ENCODE peak calls at places on chromosomes 16 and 17, in five cellular contexts. K is Calu3, E is choroid plexus epithelial cell, V is Panc1, S is HFF-Myc. O is an unnamed sample.

GRCh38 chr17:30361766-30362279 is 16.9 kb upstream of the CPD start:
- DNase-seq in K (no peak), E (no peak), S (no peak), V (no peak), O (no peak)

GRCh38 chr16:78932395-78932794 is 668.1 kb downstream of the MAF start:
- DNase-seq in S (no peak), E (no peak), V (no peak), K (no peak), O (no peak)

GRCh38 chr16:68764866-68765265 is 27.8 kb downstream of the CDH1 start:
- DNase-seq in V (no peak), S (no peak), E (peak), K (no peak), O (no peak)

GRCh38 chr16:57809843-57810196 is 7.5 kb upstream of the KIFC3 start:
- DNase-seq in E (no peak), V (no peak), K (no peak), S (no peak), O (no peak)

GRCh38 chr17:17364338-17364667 is 61.1 kb downstream of the NT5M start:
- DNase-seq in V (no peak), S (no peak), K (no peak), E (no peak), O (no peak)

GRCh38 chr16:64150193-64150592 is 971.7 kb downstream of the CDH11 start:
- DNase-seq in S (no peak), V (no peak), E (peak), K (no peak), O (no peak)

GRCh38 chr17:74372426-74372825 is 5.1 kb downstream of the GPR142 start:
- DNase-seq in S (no peak), E (no peak), V (no peak), K (no peak), O (no peak)

GRCh38 chr17:45110676-45111611 is 21.4 kb downstream of the PLCD3 start:
- DNase-seq in V (no peak), S (no peak), K (no peak), E (peak), O (no peak)

GRCh38 chr17:27038676-27039075 is 255.2 kb upstream of the WSB1 start:
- DNase-seq in V (no peak), K (no peak), S (no peak), E (no peak), O (no peak)

GRCh38 chr16:55487048-55487803 is 8.2 kb downstream of the MMP2 start:
- DNase-seq in K (no peak), E (peak), V (no peak), S (peak), O (no peak)

GRCh38 chr16:51268237-51268636 is 117.2 kb upstream of the SALL1 start:
- DNase-seq in E (no peak), K (no peak), V (no peak), S (no peak), O (no peak)

GRCh38 chr17:20256144-20256543 is 211.2 kb downstream of the LGALS9B start:
- DNase-seq in S (no peak), V (no peak), K (no peak), E (no peak), O (no peak)

GRCh38 chr16:6524501-6524900 is 808.1 kb upstream of the RBFOX1 start:
- DNase-seq in S (no peak), K (no peak), E (no peak), V (no peak), O (no peak)

GRCh38 chr17:37107406-37108083 is 158.8 kb downstream of the AATF start:
- DNase-seq in V (no peak), E (no peak), K (no peak), S (no peak), O (no peak)

GRCh38 chr17:68591583-68591982 is 9.6 kb downstream of the FAM20A start:
- DNase-seq in K (no peak), S (no peak), V (no peak), E (peak), O (peak)

DNA sequence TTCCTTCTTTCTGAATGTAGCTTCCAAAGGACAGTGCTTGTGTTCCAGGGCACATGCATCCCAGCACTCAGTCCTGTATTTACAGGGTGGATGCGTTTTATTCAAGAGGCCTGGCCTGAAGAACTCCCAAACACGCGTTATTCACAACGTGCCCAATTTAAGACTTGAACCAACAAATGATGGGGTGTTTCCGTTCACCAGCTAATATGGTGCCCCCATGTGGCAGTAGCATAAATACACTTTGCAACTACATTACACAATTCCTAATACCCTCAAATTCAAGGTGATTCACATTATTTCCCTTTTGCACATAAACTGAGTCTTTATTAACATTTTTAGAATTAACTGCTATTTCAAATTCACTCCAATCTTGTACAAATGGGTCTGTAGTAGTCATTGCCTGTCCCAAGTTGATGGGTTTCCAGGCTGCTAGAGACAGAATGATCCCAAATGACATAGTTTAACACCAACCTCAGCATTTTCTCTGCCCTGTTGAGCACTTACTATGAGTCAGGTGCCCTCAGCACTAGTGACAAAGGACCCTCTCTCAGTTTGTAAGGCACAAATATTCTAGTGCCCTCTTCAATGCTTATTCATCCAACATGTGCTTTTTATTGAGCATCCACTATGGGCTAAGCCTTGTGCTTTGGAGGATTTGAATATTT is 26.9 kb downstream of the HSD17B2 start:
- DNase-seq in K (peak), S (no peak), V (no peak), E (peak), O (no peak)
- TF ChIP-seq CTCF in K (peak), S (peak), V (peak), E (peak), O (peak)

GRCh38 chr17:5531019-5531418 is 44.7 kb downstream of the MIS12 start:
- DNase-seq in K (no peak), S (no peak), E (no peak), V (no peak), O (no peak)

GRCh38 chr17:5523249-5523648 is 36.9 kb downstream of the MIS12 start:
- DNase-seq in E (no peak), V (no peak), K (no peak), S (no peak), O (no peak)

GRCh38 chr17:5526821-5527598 is 40.6 kb downstream of the MIS12 start:
- DNase-seq in E (peak), V (peak), S (peak), K (peak), O (no peak)

GRCh38 chr17:5530265-5530782 is 44.0 kb downstream of the MIS12 start:
- DNase-seq in V (no peak), E (no peak), K (no peak), S (no peak), O (no peak)

DNA sequence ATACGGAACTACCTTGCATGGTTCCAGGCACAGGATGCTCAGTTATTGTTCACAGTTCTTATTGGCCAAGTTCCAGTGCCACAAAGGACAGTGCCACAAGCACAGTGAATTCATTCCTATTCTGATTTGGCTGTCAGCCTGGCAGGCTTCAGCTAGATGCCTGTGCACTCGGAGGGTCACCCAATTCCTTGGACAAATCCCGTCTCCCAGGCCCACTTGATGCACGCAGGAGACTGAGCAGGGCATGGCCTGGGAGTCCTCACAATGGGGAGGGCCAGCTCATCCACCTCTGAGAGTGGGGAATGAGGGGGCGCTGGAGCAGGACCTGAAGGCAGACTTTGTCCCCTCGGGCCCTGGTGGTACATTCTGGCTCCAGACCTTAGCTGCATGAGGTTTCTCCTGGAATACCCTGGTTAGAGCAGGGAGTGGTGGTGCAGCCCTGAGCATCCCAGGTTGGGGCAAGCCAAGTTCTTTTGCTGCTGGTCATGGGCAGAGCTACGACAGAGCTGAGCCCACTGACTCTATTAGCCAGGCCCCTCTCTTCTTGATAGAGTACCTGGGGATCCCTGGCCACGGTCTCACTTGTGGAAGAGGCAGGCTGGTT is 41.4 kb downstream of the MIS12 start:
- DNase-seq in E (no peak), V (no peak), S (no peak), K (no peak), O (no peak)
- TF ChIP-seq CTCF in E (no peak), V (no peak), S (no peak), K (no peak), O (no peak)

GRCh38 chr17:4332296-4332970 is 34.0 kb downstream of the UBE2G1 start:
- DNase-seq in E (no peak), K (no peak), S (no peak), V (no peak), O (no peak)

GRCh38 chr17:4331614-4332013 is 34.9 kb downstream of the UBE2G1 start:
- DNase-seq in E (no peak), V (no peak), S (no peak), K (no peak), O (no peak)

GRCh38 chr17:4333041-4333440 is 33.4 kb downstream of the UBE2G1 start:
- DNase-seq in K (no peak), E (no peak), V (no peak), S (no peak), O (no peak)

GRCh38 chr17:4327638-4328037 is 38.8 kb downstream of the UBE2G1 start:
- DNase-seq in K (no peak), S (peak), E (no peak), V (peak), O (no peak)

DNA sequence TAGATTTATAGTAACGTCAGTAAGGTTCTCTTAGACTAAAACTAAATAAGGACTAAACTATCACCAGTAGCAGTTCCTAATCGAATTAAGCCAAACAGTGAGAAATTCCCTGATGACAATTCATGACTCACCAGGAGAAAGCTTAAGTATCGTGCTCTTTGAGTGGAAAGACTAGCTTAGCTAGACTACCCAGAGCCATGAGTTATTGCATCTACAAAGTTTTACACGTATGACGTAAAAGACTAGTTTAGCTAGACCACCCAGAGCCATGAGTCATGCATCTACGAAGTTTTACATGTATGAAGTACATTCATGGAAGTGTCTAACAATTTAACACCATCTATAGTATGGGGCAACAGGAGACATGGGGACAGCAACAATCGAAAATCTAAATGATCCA is 36.6 kb downstream of the UBE2G1 start:
- DNase-seq in E (peak), S (peak), V (peak), K (peak), O (no peak)
- TF ChIP-seq CTCF in E (no peak), S (no peak), V (no peak), K (no peak), O (no peak)

DNA sequence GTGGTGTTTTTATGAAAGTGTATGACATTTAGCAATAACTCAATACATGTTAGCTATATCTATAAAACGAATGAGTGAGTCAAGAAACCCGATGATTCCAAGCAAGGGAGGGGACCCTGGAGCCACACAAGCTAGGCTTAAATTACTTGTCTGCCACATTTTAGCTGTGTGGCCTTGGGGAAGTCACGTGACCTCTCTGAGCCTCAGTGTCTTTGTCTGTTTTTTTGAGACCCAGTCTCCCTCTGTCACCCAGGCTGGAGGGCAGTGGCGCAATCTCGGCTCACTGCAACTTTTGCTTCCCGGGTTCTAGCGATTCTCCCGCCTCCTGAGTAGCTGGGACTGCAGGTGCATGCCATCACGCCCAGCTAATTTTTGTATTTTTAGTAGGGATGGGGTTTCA is 20.1 kb upstream of the GCSH start:
- DNase-seq in V (no peak), E (no peak), S (no peak), K (no peak), O (no peak)
- TF ChIP-seq CTCF in V (no peak), E (no peak), S (no peak), K (no peak), O (no peak)

DNA sequence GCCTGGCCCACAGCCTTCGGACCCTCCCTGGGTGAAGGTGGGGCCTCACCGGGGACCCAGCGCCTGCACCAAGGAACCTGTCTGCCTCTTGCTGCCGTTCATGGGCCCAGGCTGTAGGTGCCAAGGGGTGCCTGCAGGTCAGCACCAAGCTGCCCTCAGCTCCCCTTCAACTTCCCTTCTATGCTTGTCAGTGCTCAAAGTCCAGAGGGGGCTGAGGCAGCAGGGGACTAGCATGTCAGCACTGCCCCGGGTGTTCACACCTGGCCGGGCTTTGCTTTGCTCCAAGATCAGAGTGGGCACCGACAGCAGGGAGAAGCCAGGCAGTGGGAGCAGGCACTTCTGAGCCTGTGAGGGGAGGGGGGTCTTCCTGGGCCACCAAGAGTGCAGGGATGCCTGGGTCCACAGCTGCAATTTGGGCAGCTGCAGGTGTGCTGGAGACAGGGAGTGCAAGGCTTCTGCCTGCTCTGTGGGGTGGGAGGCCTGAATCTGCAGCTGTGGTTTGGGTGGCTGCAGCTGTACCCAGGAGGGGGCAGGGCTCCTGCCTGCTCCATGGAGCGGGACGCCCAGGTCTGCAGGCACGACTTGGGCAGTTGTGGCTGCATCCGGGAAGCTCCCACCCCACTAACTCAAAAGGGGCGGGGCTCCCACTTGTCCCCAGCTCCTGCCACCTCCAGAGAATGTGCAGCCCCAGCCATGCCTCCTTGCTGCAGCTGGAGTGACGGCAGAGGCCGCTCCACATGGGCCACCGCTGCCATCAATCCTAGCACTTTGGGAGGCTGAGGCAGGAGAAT is 27.6 kb upstream of the PRM1 start:
- DNase-seq in K (no peak), E (no peak), V (no peak), S (no peak), O (no peak)
- TF ChIP-seq CTCF in K (no peak), E (no peak), V (no peak), S (no peak), O (no peak)

DNA sequence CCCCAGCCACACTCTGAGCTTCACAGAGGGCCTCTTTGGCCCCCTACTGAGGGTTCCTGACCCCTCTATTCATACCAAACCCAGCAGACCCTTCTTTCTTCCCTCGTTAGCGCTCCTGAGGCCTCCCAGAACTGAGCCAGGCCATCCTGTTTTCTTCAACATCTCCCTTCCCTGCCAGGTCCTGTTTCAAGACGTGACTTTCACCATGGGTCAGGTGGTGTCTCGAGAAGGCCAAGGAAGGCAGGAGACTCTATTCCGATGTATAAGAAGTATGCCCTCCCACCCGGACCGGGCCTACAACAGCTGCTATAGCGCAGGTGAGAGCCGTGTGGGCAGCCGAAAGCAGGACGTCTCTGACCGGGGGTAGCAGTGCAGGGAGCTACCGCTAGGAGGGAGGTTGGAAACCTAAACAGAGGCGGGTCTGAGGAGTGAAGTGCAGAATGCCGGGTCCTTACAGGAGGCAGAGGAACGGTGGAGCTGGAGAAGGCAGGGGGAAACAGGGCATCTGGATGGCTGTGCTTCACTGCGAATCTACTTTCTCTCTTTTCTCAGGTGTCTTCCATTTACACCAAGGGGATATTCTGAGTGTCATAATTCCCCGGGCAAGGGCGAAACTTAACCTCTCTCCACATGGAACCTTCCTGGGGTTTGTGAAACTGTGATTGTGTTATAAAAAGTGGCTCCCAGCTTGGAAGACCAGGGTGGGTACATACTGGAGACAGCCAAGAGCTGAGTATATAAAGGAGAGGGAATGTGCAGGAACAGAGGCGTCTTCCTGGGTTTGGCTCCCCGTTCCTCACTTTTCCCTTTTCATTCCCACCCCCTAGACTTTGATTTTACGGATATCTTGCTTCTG is 1.3 kb upstream of the SENP3 start:
- DNase-seq in S (no peak), V (no peak), E (peak), K (peak), O (no peak)
- TF ChIP-seq CTCF in S (peak), V (no peak), E (peak), K (peak), O (no peak)

DNA sequence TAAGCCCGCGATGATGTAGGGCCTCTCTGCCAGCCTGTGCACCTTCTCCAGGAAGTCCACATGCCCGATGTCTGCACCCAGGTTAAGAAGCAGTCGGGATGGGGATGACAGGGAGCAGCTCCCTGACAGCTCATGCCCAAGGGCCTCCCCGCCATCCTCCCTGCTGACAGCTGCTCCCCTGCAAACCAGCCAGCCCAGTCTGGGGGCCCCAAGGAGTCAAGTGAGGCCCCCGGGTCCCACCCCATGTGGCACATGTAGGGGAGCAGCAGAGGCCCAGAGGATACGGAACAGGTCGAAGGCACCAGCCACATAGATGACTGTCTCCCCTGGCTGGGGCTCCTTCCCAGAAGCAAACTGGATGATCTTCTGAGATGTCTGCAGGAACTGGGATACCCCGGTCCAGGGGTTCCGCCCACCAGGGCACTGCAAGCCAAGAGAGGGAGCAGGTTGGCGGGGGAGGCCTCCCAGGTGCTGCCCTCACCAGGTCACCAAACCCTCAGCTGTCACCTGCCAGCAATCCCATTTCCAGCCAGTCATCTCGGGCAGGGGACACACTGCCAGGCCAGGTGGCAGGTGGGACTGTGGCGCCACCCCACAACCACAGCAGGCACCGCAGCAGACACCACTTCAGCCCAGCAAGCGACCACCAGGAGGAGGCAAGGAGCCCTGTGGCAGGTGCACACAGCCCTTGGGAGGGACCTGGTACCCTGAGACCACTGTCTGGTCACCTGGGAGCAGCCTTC is 4.6 kb downstream of the PCYT2 start:
- DNase-seq in E (no peak), V (no peak), S (no peak), K (no peak), O (no peak)
- TF ChIP-seq CTCF in E (peak), V (no peak), S (peak), K (peak), O (no peak)